ENCODE peak calls at places on chromosomes 11 and 22, in nine cellular contexts. P is activated B cell treated with CpG ODN at 0.5 μM for 24 hours; S is GM12892; Z is activated CD4-positive, alpha-beta T cell treated with anti-CD3 and anti-CD28 coated beads, Interleukin-2, amount 50 U/mL, for 1 hour; M is EL; U is fibroblast of mammary gland; V is iris pigment epithelial cell; I is HCT116; G is upper lobe of right lung. W is an unnamed sample.

GRCh38 chr22:46779651-46780050 is 17.2 kb downstream of the TBC1D22A start:
- DNase-seq in M (no peak), Z (no peak), P (no peak), I (no peak), G (no peak), S (no peak), U (no peak), V (no peak), W (no peak)

GRCh38 chr11:86063536-86063935 is 5.3 kb downstream of the PICALM start:
- DNase-seq in U (peak), I (no peak), G (no peak), P (no peak), Z (no peak), V (no peak), M (peak), S (no peak), W (no peak)

GRCh38 chr11:58330861-58331260 is 28.0 kb downstream of the OR5B17 start:
- DNase-seq in G (no peak), V (peak), S (no peak), I (no peak), Z (no peak), P (no peak), M (peak), U (peak), W (peak)

GRCh38 chr11:117993988-117994741 is 8.0 kb downstream of the IL10RA start:
- DNase-seq in V (no peak), G (no peak), M (no peak), Z (no peak), P (no peak), S (no peak), U (no peak), I (no peak), W (no peak)

GRCh38 chr11:35688023-35688422 is 25.4 kb downstream of the TRIM44 start:
- DNase-seq in I (no peak), M (peak), S (no peak), Z (no peak), P (no peak), G (no peak), U (peak), V (peak), W (peak)

GRCh38 chr11:83051760-83052671 is 19.7 kb downstream of the RAB30 start:
- DNase-seq in V (peak), I (no peak), P (no peak), G (no peak), U (peak), Z (no peak), M (peak), S (no peak), W (peak)

GRCh38 chr11:2122222-2122906 is 16.8 kb downstream of the IGF2 start:
- DNase-seq in I (no peak), Z (no peak), P (no peak), G (no peak), U (no peak), M (peak), V (peak), S (no peak), W (peak)

GRCh38 chr11:12286606-12287005 is 90.8 kb upstream of the PARVA start:
- DNase-seq in M (no peak), I (no peak), P (no peak), Z (no peak), U (no peak), V (no peak), S (no peak), G (no peak), W (no peak)

GRCh38 chr11:47991266-47991830 is 11.0 kb downstream of the PTPRJ start:
- DNase-seq in G (peak), U (no peak), V (no peak), M (no peak), P (no peak), I (no peak), S (no peak), Z (no peak), W (no peak)

GRCh38 chr11:61961570-61962212 is 5.7 kb downstream of the FTH1 start:
- DNase-seq in G (peak), P (no peak), S (no peak), V (peak), U (peak), Z (no peak), M (peak), I (no peak), W (peak)

GRCh38 chr11:1458340-1459218 is 28.0 kb downstream of the MOB2 start:
- DNase-seq in S (no peak), G (peak), U (peak), V (peak), P (no peak), Z (no peak), I (no peak), M (peak), W (peak)

GRCh38 chr11:69947772-69948255 is 128.6 kb upstream of the FGF3 start:
- DNase-seq in G (peak), Z (no peak), M (no peak), I (peak), U (no peak), S (no peak), V (no peak), P (no peak), W (no peak)

GRCh38 chr11:64245401-64245796 is 1.3 kb downstream of the PPP1R14B start:
- DNase-seq in U (no peak), M (peak), V (no peak), S (no peak), Z (peak), G (no peak), P (no peak), I (no peak), W (no peak)

GRCh38 chr11:47130541-47130940 is 46.1 kb downstream of the ARFGAP2 start:
- DNase-seq in Z (no peak), M (no peak), V (no peak), G (no peak), P (no peak), S (no peak), U (no peak), I (no peak), W (no peak)

GRCh38 chr11:124748481-124749338 is 3.3 kb downstream of the VSIG2 start:
- DNase-seq in U (peak), I (no peak), S (no peak), G (no peak), P (no peak), M (peak), Z (no peak), V (no peak), W (no peak)

GRCh38 chr22:46171940-46172339 is 21.6 kb downstream of the PPARA start:
- DNase-seq in G (no peak), U (peak), P (no peak), M (peak), Z (no peak), I (peak), S (no peak), V (peak), W (peak)

GRCh38 chr11:60914620-60915249 is 777 bp downstream of the TMEM109 start:
- DNase-seq in U (peak), S (no peak), G (peak), V (peak), P (no peak), M (peak), Z (peak), I (no peak), W (peak)

GRCh38 chr11:75240381-75241035 is at the start of gene TPBGL:
- DNase-seq in U (no peak), V (peak), S (no peak), M (peak), I (no peak), G (peak), P (no peak), Z (no peak), W (no peak)

GRCh38 chr22:19855504-19856409 is 1.1 kb upstream of the GNB1L start:
- DNase-seq in S (no peak), I (peak), M (peak), Z (peak), G (peak), U (peak), P (peak), V (peak), W (peak)

GRCh38 chr11:67604815-67605214 is 1.9 kb upstream of the NDUFV1 start:
- DNase-seq in U (no peak), Z (no peak), P (no peak), G (no peak), S (no peak), V (no peak), M (no peak), I (no peak), W (no peak)

GRCh38 chr11:8009856-8010255 is 22.7 kb downstream of the EIF3F start:
- DNase-seq in M (no peak), I (no peak), U (no peak), G (no peak), S (no peak), V (no peak), Z (no peak), P (no peak), W (no peak)

GRCh38 chr11:115802641-115803040 is 298.4 kb upstream of the CADM1 start:
- DNase-seq in U (no peak), P (no peak), S (no peak), Z (no peak), G (no peak), I (no peak), M (no peak), V (no peak), W (no peak)

GRCh38 chr22:50469377-50470305 is 5.2 kb downstream of the SBF1 start:
- DNase-seq in U (peak), V (peak), G (peak), I (peak), S (peak), P (peak), Z (peak), M (peak), W (no peak)

GRCh38 chr11:124210421-124210820 is 27.3 kb downstream of the OR10D3 start:
- DNase-seq in P (no peak), G (no peak), I (no peak), Z (no peak), V (no peak), S (no peak), M (no peak), U (no peak), W (no peak)

GRCh38 chr11:73325036-73325981 is 17.2 kb downstream of the ARHGEF17 start:
- DNase-seq in I (no peak), S (peak), P (no peak), G (no peak), V (no peak), U (no peak), M (peak), Z (no peak), W (peak)

GRCh38 chr11:17551347-17552040 is 4.4 kb downstream of the OTOG start:
- DNase-seq in G (no peak), U (no peak), V (no peak), S (no peak), I (no peak), Z (no peak), P (no peak), M (no peak), W (no peak)

GRCh38 chr11:124823512-124824376 is 23.5 kb upstream of the MSANTD2 start:
- DNase-seq in M (no peak), S (no peak), P (no peak), G (peak), Z (no peak), U (no peak), V (no peak), I (no peak), W (no peak)

GRCh38 chr11:124475265-124475664 is 29.8 kb upstream of the OR8B8 start:
- DNase-seq in G (no peak), M (no peak), S (no peak), I (no peak), P (no peak), U (no peak), Z (no peak), V (no peak), W (no peak)